ENCODE peak calls at places on chromosomes 5 and 9, in eight cellular contexts. Z is GM12892; V is AG08395; E is SK-N-SH; Y is Caki2; R is H1; U is Caco-2; G is natural killer cell treated with Interleukin-12 subunit alpha and Interleukin-12 subunit beta and Interleukin-15 and Interleukin-18, amount 100 ng/mL, for 72 hours. F is an unnamed sample.

GRCh38 chr5:139146809-139147742 is 51.1 kb downstream of the SIL1 start:
- DNase-seq in Z (no peak), V (no peak), E (no peak), Y (no peak), R (no peak), U (no peak), G (no peak), F (peak)

GRCh38 chr9:136138566-136138965 is 19.9 kb upstream of the TMEM250 start:
- DNase-seq in Z (no peak), V (no peak), E (peak), Y (no peak), R (peak), U (peak), G (no peak), F (no peak)

GRCh38 chr9:35754264-35754663 is at the start of gene MSMP:
- DNase-seq in Z (no peak), V (no peak), E (no peak), Y (no peak), R (no peak), U (no peak), G (no peak), F (no peak)

GRCh38 chr9:96417051-96417586 is 1.1 kb downstream of the ZNF367 start:
- DNase-seq in Z (peak), V (peak), E (peak), Y (peak), R (peak), U (peak), G (peak), F (peak)

GRCh38 chr5:98934581-98934980 is 5.8 kb upstream of the CHD1 start:
- DNase-seq in Z (no peak), V (no peak), E (no peak), Y (peak), R (no peak), U (no peak), G (no peak), F (no peak)

GRCh38 chr9:130185494-130186005 is 13.3 kb downstream of the NCS1 start:
- DNase-seq in Z (no peak), V (no peak), E (no peak), Y (no peak), R (no peak), U (no peak), G (no peak), F (no peak)

GRCh38 chr5:89582768-89583339 is 699.9 kb upstream of the MEF2C start:
- DNase-seq in Z (no peak), V (no peak), E (no peak), Y (no peak), R (no peak), U (no peak), G (no peak), F (peak)

GRCh38 chr5:177983763-177984564 is 12.1 kb downstream of the PROP1 start:
- DNase-seq in Z (no peak), V (no peak), E (no peak), Y (no peak), R (no peak), U (no peak), G (no peak), F (no peak)